ENCODE peak calls at places on chromosomes 3 and 15, in ten cellular contexts. A, J, Q, C, R, F, I, N, H and X are unnamed samples.

GRCh38 chr3:48715179-48715800 is 1.7 kb downstream of the IP6K2 start:
- DNase-seq in A (no peak), J (peak; percentile 29), Q (no peak), C (peak; percentile 17), R (peak; percentile 93), F (no peak), I (no peak), N (no peak), H (no peak), X (no peak)

GRCh38 chr15:69876030-69876429 is 221.7 kb downstream of the TLE3 start:
- DNase-seq in A (no peak), J (no peak), Q (no peak), C (no peak), R (no peak), F (no peak), I (no peak), N (no peak), H (peak; percentile 58), X (no peak)

GRCh38 chr3:131491775-131492174 is 11.0 kb downstream of the MRPL3 start:
- DNase-seq in A (no peak), J (no peak), Q (no peak), C (no peak), R (no peak), F (no peak), I (no peak), N (no peak), H (no peak), X (no peak)

GRCh38 chr3:107384428-107384827 is 7.2 kb downstream of the CCDC54 start:
- DNase-seq in A (no peak), J (no peak), Q (no peak), C (no peak), R (peak; percentile 42), F (no peak), I (no peak), N (no peak), H (no peak), X (no peak)

GRCh38 chr15:70778258-70779076 is 15.1 kb upstream of the UACA start:
- DNase-seq in A (peak; percentile 79), J (peak; percentile 9), Q (no peak), C (no peak), R (no peak), F (no peak), I (no peak), N (no peak), H (no peak), X (no peak)

GRCh38 chr15:80801891-80802680 is 22.9 kb downstream of the CEMIP start:
- DNase-seq in A (no peak), J (no peak), Q (no peak), C (no peak), R (no peak), F (no peak), I (no peak), N (no peak), H (no peak), X (no peak)

GRCh38 chr15:29986946-29987345 is 95.8 kb upstream of the GOLGA8J start:
- DNase-seq in A (no peak), J (no peak), Q (no peak), C (no peak), R (no peak), F (no peak), I (no peak), N (no peak), H (no peak), X (no peak)

GRCh38 chr15:48800245-48800644 is 10.6 kb downstream of the CEP152 start:
- DNase-seq in A (no peak), J (no peak), Q (no peak), C (no peak), R (no peak), F (no peak), I (no peak), N (no peak), H (no peak), X (no peak)

GRCh38 chr15:37361621-37362020 is 261.3 kb upstream of the MEIS2 start:
- DNase-seq in A (no peak), J (no peak), Q (no peak), C (no peak), R (no peak), F (no peak), I (no peak), N (no peak), H (no peak), X (no peak)

GRCh38 chr3:119600732-119601131 is 3.0 kb downstream of the PLA1A start:
- DNase-seq in A (no peak), J (no peak), Q (peak; percentile 54), C (no peak), R (peak; percentile 75), F (no peak), I (no peak), N (no peak), H (no peak), X (no peak)

GRCh38 chr3:14125193-14126016 is 553 bp downstream of the TMEM43 start:
- DNase-seq in A (peak; percentile 96), J (peak; percentile 77), Q (peak; percentile 58), C (no peak), R (peak; percentile 96), F (peak; percentile 80), I (peak; percentile 56), N (no peak), H (peak; percentile 62), X (peak; percentile 48)

GRCh38 chr15:95825672-95826387 is 504.7 kb upstream of the NR2F2 start:
- DNase-seq in A (no peak), J (no peak), Q (peak; percentile 35), C (no peak), R (no peak), F (peak; percentile 79), I (no peak), N (no peak), H (no peak), X (no peak)

GRCh38 chr3:101124125-101124524 is 130.9 kb upstream of the ABI3BP start:
- DNase-seq in A (no peak), J (no peak), Q (no peak), C (no peak), R (no peak), F (no peak), I (no peak), N (no peak), H (no peak), X (no peak)

GRCh38 chr15:68566377-68566954 is 12.3 kb upstream of the CORO2B start:
- DNase-seq in A (no peak), J (no peak), Q (no peak), C (no peak), R (no peak), F (no peak), I (no peak), N (no peak), H (no peak), X (no peak)

GRCh38 chr3:8891774-8892173 is 71.5 kb downstream of the RAD18 start:
- DNase-seq in A (no peak), J (no peak), Q (no peak), C (no peak), R (no peak), F (no peak), I (no peak), N (no peak), H (no peak), X (no peak)

GRCh38 chr15:29636140-29636539 is 186.1 kb downstream of the TJP1 start:
- DNase-seq in A (no peak), J (no peak), Q (no peak), C (no peak), R (no peak), F (no peak), I (no peak), N (no peak), H (no peak), X (no peak)

GRCh38 chr3:40178012-40178594 is 131.4 kb upstream of the EIF1B start:
- DNase-seq in A (no peak), J (no peak), Q (no peak), C (no peak), R (no peak), F (no peak), I (no peak), N (no peak), H (no peak), X (no peak)

GRCh38 chr3:25744477-25744876 is 38.8 kb downstream of the NGLY1 start:
- DNase-seq in A (no peak), J (no peak), Q (no peak), C (no peak), R (no peak), F (no peak), I (no peak), N (no peak), H (no peak), X (no peak)

GRCh38 chr3:67646586-67647234 is 7.7 kb downstream of the SUCLG2 start:
- DNase-seq in A (peak; percentile 18), J (no peak), Q (no peak), C (no peak), R (no peak), F (no peak), I (no peak), N (no peak), H (no peak), X (no peak)

GRCh38 chr3:124829175-124829818 is 57.9 kb downstream of the ITGB5 start:
- DNase-seq in A (no peak), J (no peak), Q (no peak), C (no peak), R (peak; percentile 78), F (no peak), I (no peak), N (no peak), H (no peak), X (no peak)